ENCODE peak calls at places on chromosome 18, in five cellular contexts. H is left ventricle myocardium inferior, O is PC-9, T is H9, U is colonic mucosa. R is an unnamed sample. For H3K9me3, the result is how much of the 10 kb centered on the place peaks cover.

GRCh38 chr18:21452381-21452780 is 148.1 kb downstream of the ESCO1 start:
- DNase-seq in H (no peak), O (no peak), T (no peak), U (no peak), R (no peak)

GRCh38 chr18:48948112-48949050 is 2.4 kb downstream of the SMAD7 start:
- DNase-seq in H (no peak), O (peak), T (peak), U (peak), R (peak)

GRCh38 chr18:55421612-55422381 is 166.2 kb downstream of the TCF4 start:
- DNase-seq in H (no peak), O (no peak), T (no peak), U (no peak), R (no peak)

GRCh38 chr18:59837586-59837985 is 62.2 kb upstream of the PMAIP1 start:
- DNase-seq in H (no peak), O (peak), T (peak), U (peak), R (peak)

GRCh38 chr18:56637897-56638231 is 528 bp downstream of the TXNL1 start:
- DNase-seq in H (no peak), O (peak), T (no peak), U (no peak), R (no peak)

GRCh38 chr18:2776596-2776995 is 70.2 kb upstream of the EMILIN2 start:
- DNase-seq in H (no peak), O (no peak), T (no peak), U (no peak), R (no peak)

GRCh38 chr18:36337679-36338419 is 40.3 kb downstream of the FHOD3 start:
- DNase-seq in H (no peak), O (no peak), T (peak), U (no peak), R (no peak)

GRCh38 chr18:69947361-69948106 is at the start of gene CD226:
- DNase-seq in H (no peak), O (no peak), T (no peak), U (no peak), R (no peak)

GRCh38 chr18:37299471-37300304 is 265.9 kb downstream of the CELF4 start:
- DNase-seq in H (peak), O (peak), T (no peak), U (peak), R (peak)

GRCh38 chr18:73728657-73729056 is 419.0 kb downstream of the FBXO15 start:
- DNase-seq in H (no peak), O (no peak), T (no peak), U (no peak), R (no peak)

GRCh38 chr18:37584952-37585695 is 19.5 kb upstream of the CELF4 start:
- DNase-seq in H (no peak), O (no peak), T (peak), U (no peak), R (no peak)

GRCh38 chr18:31684279-31685096 is at the start of gene B4GALT6:
- DNase-seq in H (no peak), O (peak), T (peak), U (peak), R (no peak)

GRCh38 chr18:33588361-33588760 is 10.3 kb downstream of the ASXL3 start:
- DNase-seq in H (no peak), O (no peak), T (no peak), U (no peak), R (no peak)

GRCh38 chr18:25230658-25231326 is 121.2 kb downstream of the ZNF521 start:
- DNase-seq in H (peak), O (no peak), T (no peak), U (peak), R (peak)

GRCh38 chr18:70190529-70190928 is 15.0 kb downstream of the RTTN start:
- DNase-seq in H (no peak), O (no peak), T (no peak), U (no peak), R (no peak)

GRCh38 chr18:27750014-27750413 is 426.9 kb downstream of the CDH2 start:
- DNase-seq in H (no peak), O (peak), T (peak), U (peak), R (peak)

GRCh38 chr18:65352183-65352582 is 398.6 kb upstream of the CDH7 start:
- DNase-seq in H (no peak), O (no peak), T (no peak), U (no peak), R (no peak)

GRCh38 chr18:23972416-23972815 is 42.1 kb upstream of the TTC39C start:
- DNase-seq in H (no peak), O (no peak), T (no peak), U (no peak), R (no peak)

GRCh38 chr18:45760443-45761036 is 36.6 kb downstream of the SLC14A1 start:
- DNase-seq in H (no peak), O (no peak), T (no peak), U (no peak), R (no peak)

GRCh38 chr18:3777719-3778118 is 327.7 kb downstream of the TGIF1 start:
- DNase-seq in H (no peak), O (no peak), T (no peak), U (no peak), R (no peak)

GRCh38 chr18:31230495-31230894 is 67.8 kb upstream of the DSC1 start:
- DNase-seq in H (no peak), O (no peak), T (no peak), U (no peak), R (no peak)

GRCh38 chr18:45589559-45590041 is 25.7 kb upstream of the SLC14A2 start:
- DNase-seq in H (peak), O (no peak), T (no peak), U (no peak), R (no peak)

GRCh38 chr18:3794537-3795348 is 344.8 kb downstream of the TGIF1 start:
- DNase-seq in H (no peak), O (peak), T (no peak), U (no peak), R (peak)

GRCh38 chr18:10164241-10165160 is 250.7 kb downstream of the VAPA start:
- DNase-seq in H (no peak), O (no peak), T (no peak), U (no peak), R (no peak)

GRCh38 chr18:9337875-9338274 is 3.3 kb downstream of the TWSG1 start:
- DNase-seq in H (no peak), O (no peak), T (no peak), U (no peak), R (no peak)

GRCh38 chr18:53909668-53910067 is 314.8 kb downstream of the MBD2 start:
- DNase-seq in H (no peak), O (no peak), T (no peak), U (no peak), R (no peak)

GRCh38 chr18:38811209-38811608 is 1245.6 kb upstream of the CELF4 start:
- DNase-seq in H (no peak), O (no peak), T (no peak), U (no peak), R (no peak)
- H3K9me3 ChIP-seq in H (under half), O (under half), T (under half), U (under half), R (under half)

DNA sequence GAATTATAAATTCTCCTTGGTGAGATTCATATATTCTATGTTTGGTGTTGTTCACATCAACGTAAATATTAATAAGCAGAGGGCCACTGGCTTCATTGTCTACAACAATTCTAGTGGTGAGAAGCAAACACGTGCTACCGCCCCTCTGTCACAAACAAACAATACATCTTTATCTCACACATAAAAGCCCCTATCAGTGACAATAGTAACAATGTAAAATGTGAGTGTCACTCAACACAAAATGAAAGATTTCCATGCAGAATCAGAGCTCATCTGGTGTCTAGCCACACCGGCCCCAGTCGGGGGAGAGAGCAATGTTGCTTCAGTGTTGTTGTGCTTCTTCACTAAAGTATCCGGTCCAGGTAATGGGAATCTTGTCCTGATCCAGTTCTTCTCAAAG is 932.6 kb downstream of the SOCS6 start:
- DNase-seq in H (no peak), O (no peak), T (no peak), U (no peak), R (no peak)
- H3K9me3 ChIP-seq in H (under half), O (under half), T (under half), U (under half), R (under half)

GRCh38 chr18:68234676-68235075 is 480.2 kb downstream of the TMX3 start:
- DNase-seq in H (no peak), O (no peak), T (no peak), U (no peak), R (no peak)

GRCh38 chr18:68229351-68229750 is 485.6 kb downstream of the TMX3 start:
- DNase-seq in H (no peak), O (no peak), T (no peak), U (no peak), R (no peak)

GRCh38 chr18:68233043-68233442 is 481.9 kb downstream of the TMX3 start:
- DNase-seq in H (no peak), O (no peak), T (no peak), U (no peak), R (no peak)

DNA sequence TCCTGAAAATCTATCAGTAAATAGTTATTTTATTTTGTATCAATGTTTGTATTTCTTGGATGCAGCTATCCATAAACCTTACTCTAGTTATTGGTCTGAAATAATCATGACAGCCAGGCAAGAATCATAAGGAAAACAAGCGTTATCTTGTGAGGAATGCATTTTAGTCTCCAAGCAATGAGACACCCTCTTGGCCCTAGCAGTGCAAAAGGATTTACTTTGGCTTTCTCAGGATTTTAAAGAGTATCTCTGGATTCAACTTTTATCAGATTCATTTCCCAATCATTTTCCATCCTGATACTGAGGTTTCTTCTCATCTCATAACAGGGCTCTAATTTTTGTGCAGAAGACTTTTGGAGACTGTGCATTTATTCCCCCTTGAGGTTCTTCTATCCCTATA is 480.8 kb downstream of the TMX3 start:
- DNase-seq in H (no peak), O (no peak), T (no peak), U (no peak), R (no peak)
- H3K9me3 ChIP-seq in H (under half), O (under half), T (under half), U (under half), R (under half)

GRCh38 chr18:14922031-14922430 is 174.1 kb downstream of the ANKRD30B start:
- DNase-seq in H (no peak), O (no peak), T (no peak), U (no peak), R (no peak)
- H3K9me3 ChIP-seq in H (under half), O (under half), T (half or more), U (under half), R (under half)

GRCh38 chr18:5995626-5996025 is 100.3 kb upstream of the TMEM200C start:
- DNase-seq in H (no peak), O (no peak), T (peak), U (no peak), R (no peak)
- H3K9me3 ChIP-seq in H (under half), O (under half), T (under half), U (under half), R (under half)

GRCh38 chr18:43506935-43507334 is 229.6 kb upstream of the SYT4 start:
- DNase-seq in H (no peak), O (no peak), T (no peak), U (no peak), R (no peak)

GRCh38 chr18:43507842-43508481 is 230.7 kb upstream of the SYT4 start:
- DNase-seq in H (no peak), O (no peak), T (no peak), U (no peak), R (no peak)
- H3K9me3 ChIP-seq in H (under half), O (under half), T (under half), U (under half), R (under half)

GRCh38 chr18:35005963-35006577 is 35.1 kb upstream of the MAPRE2 start:
- DNase-seq in H (no peak), O (peak), T (no peak), U (no peak), R (no peak)
- H3K9me3 ChIP-seq in H (under half), O (under half), T (under half), U (under half), R (under half)

DNA sequence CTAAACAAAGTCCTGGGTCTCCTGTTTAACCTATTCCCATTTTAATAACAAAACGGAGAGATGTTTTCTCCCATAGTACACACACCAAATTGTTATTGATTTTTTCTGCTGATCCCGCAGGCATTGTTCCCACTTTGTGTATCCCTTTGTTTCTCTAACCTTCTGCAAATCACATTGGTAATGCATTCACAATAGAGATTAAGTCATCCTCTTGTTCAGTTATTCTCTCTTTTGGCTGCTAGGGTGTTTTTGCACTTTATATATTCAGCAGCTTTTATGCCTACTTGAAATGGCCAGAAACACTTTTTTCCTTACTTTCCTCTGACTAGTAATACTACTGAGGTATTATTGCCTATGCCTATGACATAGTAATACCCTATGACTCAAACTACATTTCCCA is 1071.9 kb upstream of the CDH2 start:
- DNase-seq in H (no peak), O (no peak), T (no peak), U (no peak), R (no peak)
- H3K9me3 ChIP-seq in H (under half), O (under half), T (under half), U (under half), R (under half)

GRCh38 chr18:14916181-14916580 is 168.2 kb downstream of the ANKRD30B start:
- DNase-seq in H (no peak), O (no peak), T (no peak), U (no peak), R (no peak)

GRCh38 chr18:14914771-14915170 is 166.8 kb downstream of the ANKRD30B start:
- DNase-seq in H (no peak), O (no peak), T (no peak), U (no peak), R (no peak)

GRCh38 chr18:14916851-14917250 is 168.9 kb downstream of the ANKRD30B start:
- DNase-seq in H (no peak), O (no peak), T (no peak), U (no peak), R (no peak)

GRCh38 chr18:14919666-14920065 is 171.7 kb downstream of the ANKRD30B start:
- DNase-seq in H (no peak), O (no peak), T (no peak), U (peak), R (peak)

DNA sequence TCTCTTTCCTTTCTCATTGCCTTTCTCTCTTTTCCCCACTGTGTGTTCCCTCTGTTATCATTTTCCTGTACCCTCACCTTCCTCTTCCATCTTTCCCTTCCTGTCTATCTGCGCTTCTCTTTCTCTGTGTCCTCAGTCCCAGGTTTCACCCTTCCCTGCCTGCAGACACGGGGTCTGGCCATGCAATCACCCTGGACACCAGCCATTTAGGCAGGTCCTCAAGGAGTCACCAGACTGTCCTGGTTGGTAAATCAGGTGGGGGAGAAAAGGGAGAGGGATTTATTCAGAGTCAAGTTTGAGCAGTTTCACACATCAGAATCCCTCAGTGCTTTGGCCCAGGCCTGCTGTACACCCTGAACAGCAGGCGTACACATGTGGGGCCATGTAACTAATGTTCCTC is 169.3 kb downstream of the ANKRD30B start:
- DNase-seq in H (no peak), O (no peak), T (no peak), U (no peak), R (no peak)
- H3K9me3 ChIP-seq in H (under half), O (under half), T (half or more), U (under half), R (under half)

DNA sequence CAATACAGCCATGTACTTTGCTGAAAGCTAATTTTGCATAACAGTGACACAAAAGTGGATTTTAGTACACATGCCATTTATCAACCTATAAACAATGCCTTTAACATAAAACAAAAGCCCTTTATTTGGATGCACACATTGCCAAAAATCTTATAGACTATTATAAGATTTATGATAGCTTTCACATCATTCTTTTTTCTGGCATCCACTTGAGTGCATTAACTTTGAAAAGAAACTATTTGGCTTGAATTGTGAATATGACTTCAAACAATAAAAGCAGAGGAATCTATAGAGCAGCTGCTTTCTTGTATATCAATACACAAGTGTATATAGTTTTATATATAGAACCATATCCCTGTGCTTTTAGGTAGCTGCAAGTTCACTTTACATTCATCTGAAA is 577.4 kb downstream of the CBLN2 start:
- DNase-seq in H (no peak), O (no peak), T (no peak), U (no peak), R (no peak)
- H3K9me3 ChIP-seq in H (half or more), O (under half), T (under half), U (under half), R (under half)